ENCODE peak calls at places on chromosomes 5 and 9, in seven cellular contexts. One of them, this sample, is unnamed.

GRCh38 chr9:33931326-33931725 is 114.4 kb downstream of the UBE2R2 start:
- DNase-seq in body of pancreas: no peak
- DNase-seq in neural crest cell: no peak
- DNase-seq in heart right ventricle: no peak
- DNase-seq in ovary: no peak
- DNase-seq in dorsolateral prefrontal cortex: no peak
- DNase-seq in tibial artery: no peak
- DNase-seq in this sample: no peak

GRCh38 chr5:91042856-91043255 is 340.3 kb downstream of the ARRDC3 start:
- DNase-seq in body of pancreas: no peak
- DNase-seq in heart right ventricle: no peak
- DNase-seq in ovary: no peak
- DNase-seq in dorsolateral prefrontal cortex: no peak
- DNase-seq in neural crest cell: no peak
- DNase-seq in tibial artery: no peak
- DNase-seq in this sample: no peak

GRCh38 chr9:36815566-36816348 is 218.3 kb downstream of the PAX5 start:
- DNase-seq in heart right ventricle: no peak
- DNase-seq in neural crest cell: no peak
- DNase-seq in tibial artery: no peak
- DNase-seq in ovary: no peak
- DNase-seq in body of pancreas: no peak
- DNase-seq in dorsolateral prefrontal cortex: no peak
- DNase-seq in this sample: no peak

GRCh38 chr9:127562271-127562780 is 49.8 kb upstream of the STXBP1 start:
- DNase-seq in dorsolateral prefrontal cortex: no peak
- DNase-seq in heart right ventricle: no peak
- DNase-seq in neural crest cell: no peak
- DNase-seq in tibial artery: no peak
- DNase-seq in ovary: no peak
- DNase-seq in body of pancreas: no peak
- DNase-seq in this sample: no peak

GRCh38 chr5:81486711-81487110 is 92.8 kb upstream of the ACOT12 start:
- DNase-seq in tibial artery: no peak
- DNase-seq in ovary: no peak
- DNase-seq in heart right ventricle: no peak
- DNase-seq in dorsolateral prefrontal cortex: no peak
- DNase-seq in body of pancreas: no peak
- DNase-seq in neural crest cell: no peak
- DNase-seq in this sample: no peak

GRCh38 chr9:36170531-36170930 is 1.3 kb downstream of the CCIN start:
- DNase-seq in ovary: no peak
- DNase-seq in body of pancreas: no peak
- DNase-seq in neural crest cell: no peak
- DNase-seq in heart right ventricle: no peak
- DNase-seq in dorsolateral prefrontal cortex: no peak
- DNase-seq in tibial artery: no peak
- DNase-seq in this sample: no peak

GRCh38 chr9:98583417-98583816 is 125.3 kb downstream of the GABBR2 start:
- DNase-seq in tibial artery: no peak
- DNase-seq in heart right ventricle: no peak
- DNase-seq in dorsolateral prefrontal cortex: no peak
- DNase-seq in body of pancreas: no peak
- DNase-seq in ovary: no peak
- DNase-seq in neural crest cell: no peak
- DNase-seq in this sample: no peak

GRCh38 chr5:133602829-133603380 is 9.4 kb downstream of the FSTL4 start:
- DNase-seq in ovary: no peak
- DNase-seq in neural crest cell: no peak
- DNase-seq in body of pancreas: no peak
- DNase-seq in dorsolateral prefrontal cortex: no peak
- DNase-seq in tibial artery: no peak
- DNase-seq in heart right ventricle: no peak
- DNase-seq in this sample: no peak

GRCh38 chr9:137724114-137724445 is 105.3 kb downstream of the EHMT1 start:
- DNase-seq in body of pancreas: no peak
- DNase-seq in heart right ventricle: no peak
- DNase-seq in tibial artery: no peak
- DNase-seq in ovary: no peak
- DNase-seq in dorsolateral prefrontal cortex: no peak
- DNase-seq in neural crest cell: no peak
- DNase-seq in this sample: no peak

GRCh38 chr5:179613460-179614071 is 9.9 kb downstream of the HNRNPH1 start:
- DNase-seq in ovary: no peak
- DNase-seq in dorsolateral prefrontal cortex: no peak
- DNase-seq in tibial artery: peak
- DNase-seq in heart right ventricle: no peak
- DNase-seq in body of pancreas: no peak
- DNase-seq in neural crest cell: no peak
- DNase-seq in this sample: no peak

GRCh38 chr5:55650391-55650790 is 61.7 kb downstream of the SLC38A9 start:
- DNase-seq in dorsolateral prefrontal cortex: no peak
- DNase-seq in ovary: no peak
- DNase-seq in tibial artery: no peak
- DNase-seq in heart right ventricle: no peak
- DNase-seq in body of pancreas: no peak
- DNase-seq in neural crest cell: no peak
- DNase-seq in this sample: no peak

GRCh38 chr5:137624786-137625349 is 111.0 kb downstream of the KLHL3 start:
- DNase-seq in body of pancreas: no peak
- DNase-seq in ovary: no peak
- DNase-seq in tibial artery: no peak
- DNase-seq in neural crest cell: no peak
- DNase-seq in heart right ventricle: no peak
- DNase-seq in dorsolateral prefrontal cortex: no peak
- DNase-seq in this sample: no peak

GRCh38 chr9:133111461-133112360 is 9.3 kb downstream of the RALGDS start:
- DNase-seq in tibial artery: no peak
- DNase-seq in heart right ventricle: no peak
- DNase-seq in ovary: no peak
- DNase-seq in dorsolateral prefrontal cortex: no peak
- DNase-seq in body of pancreas: no peak
- DNase-seq in neural crest cell: no peak
- DNase-seq in this sample: no peak

GRCh38 chr5:15948225-15948624 is 231.4 kb downstream of the MARCHF11 start:
- DNase-seq in neural crest cell: no peak
- DNase-seq in heart right ventricle: no peak
- DNase-seq in ovary: no peak
- DNase-seq in tibial artery: no peak
- DNase-seq in body of pancreas: no peak
- DNase-seq in dorsolateral prefrontal cortex: no peak
- DNase-seq in this sample: no peak
- TF ChIP-seq CTCF in neural crest cell: no peak
- TF ChIP-seq CTCF in heart right ventricle: no peak
- TF ChIP-seq CTCF in ovary: no peak
- TF ChIP-seq CTCF in tibial artery: no peak
- TF ChIP-seq CTCF in body of pancreas: no peak
- TF ChIP-seq CTCF in dorsolateral prefrontal cortex: peak
- TF ChIP-seq CTCF in this sample: no peak

DNA sequence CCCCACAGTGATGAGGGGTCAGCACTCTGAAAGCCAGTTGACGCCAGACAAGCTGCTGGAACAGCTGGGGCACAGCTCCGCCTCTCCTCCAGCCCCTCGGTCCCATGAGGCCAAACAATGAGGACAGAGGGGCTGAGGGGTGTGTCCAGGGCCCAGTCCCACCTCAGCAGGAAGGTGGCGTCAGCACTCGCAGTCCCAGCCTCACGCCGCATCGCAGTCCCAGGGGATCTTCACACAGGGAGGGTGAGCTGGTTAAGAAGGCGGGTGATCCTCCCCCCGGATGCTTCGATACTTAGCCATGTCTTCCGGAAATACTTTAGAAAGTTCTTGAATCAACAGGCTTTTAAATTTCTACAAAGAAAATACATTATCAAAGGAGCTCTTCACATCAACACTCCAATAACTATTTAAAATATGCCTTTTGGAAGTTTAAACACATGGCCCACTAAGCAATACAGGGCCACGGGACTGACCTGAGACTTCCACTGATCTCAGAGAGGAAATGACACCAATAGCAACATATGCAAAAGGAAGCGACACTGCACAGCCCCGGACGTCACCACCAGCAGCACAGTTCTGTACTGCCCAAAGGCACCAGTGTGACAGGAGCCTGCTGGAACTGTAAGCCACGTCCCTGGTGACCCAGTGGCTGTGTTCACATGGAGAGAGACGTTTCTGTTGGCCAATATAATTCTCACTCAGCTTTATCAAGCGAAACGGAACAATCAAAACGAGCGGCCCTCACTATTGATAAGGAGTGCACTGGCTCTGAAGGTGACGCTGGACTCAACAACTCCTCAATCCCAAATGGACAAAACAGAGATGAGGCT is 5.9 kb downstream of the MED10 start:
- DNase-seq in body of pancreas: no peak
- DNase-seq in neural crest cell: no peak
- DNase-seq in tibial artery: peak
- DNase-seq in dorsolateral prefrontal cortex: no peak
- DNase-seq in heart right ventricle: peak
- DNase-seq in ovary: no peak
- DNase-seq in this sample: no peak
- TF ChIP-seq CTCF in body of pancreas: no peak
- TF ChIP-seq CTCF in neural crest cell: no peak
- TF ChIP-seq CTCF in tibial artery: no peak
- TF ChIP-seq CTCF in dorsolateral prefrontal cortex: no peak
- TF ChIP-seq CTCF in heart right ventricle: no peak
- TF ChIP-seq CTCF in ovary: no peak
- TF ChIP-seq CTCF in this sample: no peak

GRCh38 chr5:141269195-141269594 is 24.0 kb downstream of the PCDHB15 start:
- DNase-seq in body of pancreas: no peak
- DNase-seq in dorsolateral prefrontal cortex: no peak
- DNase-seq in heart right ventricle: no peak
- DNase-seq in ovary: no peak
- DNase-seq in neural crest cell: no peak
- DNase-seq in tibial artery: no peak
- DNase-seq in this sample: no peak

GRCh38 chr5:141272906-141273305 is 27.7 kb downstream of the PCDHB15 start:
- DNase-seq in heart right ventricle: no peak
- DNase-seq in neural crest cell: no peak
- DNase-seq in ovary: no peak
- DNase-seq in dorsolateral prefrontal cortex: no peak
- DNase-seq in tibial artery: no peak
- DNase-seq in body of pancreas: no peak
- DNase-seq in this sample: no peak
- TF ChIP-seq CTCF in heart right ventricle: no peak
- TF ChIP-seq CTCF in neural crest cell: no peak
- TF ChIP-seq CTCF in ovary: no peak
- TF ChIP-seq CTCF in dorsolateral prefrontal cortex: no peak
- TF ChIP-seq CTCF in tibial artery: no peak
- TF ChIP-seq CTCF in body of pancreas: no peak
- TF ChIP-seq CTCF in this sample: no peak

DNA sequence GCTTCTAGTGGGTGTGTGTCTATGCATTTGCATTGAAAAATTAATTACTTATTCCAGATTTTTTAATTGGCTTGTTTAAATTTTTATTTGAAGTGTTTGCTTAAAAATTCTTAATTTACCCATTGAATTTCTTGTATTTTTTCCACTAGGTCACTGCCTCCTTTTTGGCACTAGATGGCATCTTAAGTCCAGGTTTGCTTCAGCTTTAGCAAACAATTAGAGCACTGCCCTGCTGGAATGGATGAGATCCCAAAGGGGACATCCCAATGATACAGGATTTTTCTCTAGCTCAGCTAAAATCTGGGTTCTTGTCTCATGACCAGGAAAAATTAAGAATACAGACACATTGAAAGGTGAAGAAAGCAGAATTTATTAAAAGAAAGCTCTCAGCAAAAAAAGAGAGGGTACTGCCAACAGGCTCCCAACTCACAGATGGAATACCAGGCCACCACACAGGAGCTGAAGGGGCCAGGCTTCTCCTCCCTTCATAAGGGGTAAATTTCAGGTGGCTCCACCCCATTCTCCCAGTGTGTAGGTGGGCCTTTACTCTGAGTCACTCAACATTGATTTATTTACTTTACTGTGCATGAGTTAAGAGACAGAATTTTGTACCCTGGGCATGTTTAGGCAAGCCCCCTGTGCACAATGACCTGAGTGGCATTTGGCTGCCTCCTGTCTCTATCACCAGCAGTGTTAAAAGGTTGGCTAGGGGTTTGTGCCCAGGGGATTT is 532.4 kb downstream of the ANXA1 start:
- DNase-seq in heart right ventricle: no peak
- DNase-seq in ovary: no peak
- DNase-seq in body of pancreas: no peak
- DNase-seq in tibial artery: no peak
- DNase-seq in neural crest cell: no peak
- DNase-seq in dorsolateral prefrontal cortex: no peak
- DNase-seq in this sample: peak
- TF ChIP-seq CTCF in heart right ventricle: no peak
- TF ChIP-seq CTCF in ovary: no peak
- TF ChIP-seq CTCF in body of pancreas: peak
- TF ChIP-seq CTCF in tibial artery: no peak
- TF ChIP-seq CTCF in neural crest cell: peak
- TF ChIP-seq CTCF in dorsolateral prefrontal cortex: peak
- TF ChIP-seq CTCF in this sample: peak

DNA sequence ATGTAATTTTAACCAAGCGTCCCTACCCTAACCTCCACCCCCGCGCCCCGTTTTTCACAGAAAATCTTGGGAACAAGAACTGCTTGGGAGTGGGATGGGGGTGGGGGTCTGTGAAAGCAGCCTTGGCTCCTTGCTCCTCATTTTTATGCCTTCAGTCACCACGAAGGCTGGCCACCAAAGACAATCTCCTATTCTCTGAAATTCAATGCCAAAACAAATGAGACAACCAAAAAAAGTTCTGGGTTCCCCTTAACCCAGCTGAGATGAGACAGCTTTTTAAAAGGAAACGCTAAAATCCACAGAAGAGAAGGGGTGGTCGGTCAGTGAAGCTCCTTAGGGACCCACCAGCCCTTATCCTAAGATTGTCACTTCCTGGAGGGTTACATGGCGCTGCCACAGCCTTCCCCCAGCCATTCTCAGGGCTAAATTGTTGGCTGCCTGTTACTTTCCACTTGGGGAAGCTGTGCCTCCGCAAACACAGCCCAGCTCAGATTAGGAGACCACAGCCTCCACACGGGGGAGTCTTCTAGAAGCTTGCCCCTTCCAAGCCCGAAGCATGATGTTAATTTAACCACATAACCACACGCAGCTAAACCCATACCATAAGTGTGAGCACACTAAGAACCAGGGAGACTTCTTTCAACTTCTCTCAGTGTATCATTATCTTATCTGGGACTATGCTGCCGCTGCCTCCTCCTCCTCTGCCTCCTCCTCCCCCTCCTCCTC is 136.3 kb downstream of the FOXD1 start:
- DNase-seq in body of pancreas: no peak
- DNase-seq in heart right ventricle: no peak
- DNase-seq in neural crest cell: no peak
- DNase-seq in tibial artery: no peak
- DNase-seq in dorsolateral prefrontal cortex: no peak
- DNase-seq in ovary: no peak
- DNase-seq in this sample: no peak
- TF ChIP-seq CTCF in body of pancreas: no peak
- TF ChIP-seq CTCF in heart right ventricle: no peak
- TF ChIP-seq CTCF in neural crest cell: no peak
- TF ChIP-seq CTCF in tibial artery: no peak
- TF ChIP-seq CTCF in dorsolateral prefrontal cortex: no peak
- TF ChIP-seq CTCF in ovary: no peak
- TF ChIP-seq CTCF in this sample: no peak

This sample was measured in nephron progenitor cell.